ENCODE peak calls at places on chromosome 19, in eight cellular contexts. C is activated CD8-positive, alpha-beta T cell treated with anti-CD3 and anti-CD28 coated beads for 36 hours; O is AG09319; J is uterus; Q is IMR-90; M is AG09309; A is ELR; G is T-helper 17 cell. Y is an unnamed sample.

GRCh38 chr19:38024991-38025716 is 118.1 kb downstream of the SIPA1L3 start:
- DNase-seq in O (no peak), C (no peak), M (no peak), A (no peak), J (no peak), Q (no peak), G (no peak), Y (no peak)

GRCh38 chr19:46896076-46896794 is 35.4 kb downstream of the ARHGAP35 start:
- DNase-seq in G (no peak), M (no peak), Q (no peak), J (no peak), O (no peak), C (no peak), A (no peak), Y (no peak)

GRCh38 chr19:47729468-47729798 is 15.9 kb upstream of the NOP53 start:
- DNase-seq in A (peak; percentile 90), M (no peak), G (no peak), C (peak; percentile 54), Q (peak; percentile 85), J (peak; percentile 79), O (peak; percentile 63), Y (no peak)

GRCh38 chr19:14580623-14581237 is 2.2 kb upstream of the CLEC17A start:
- DNase-seq in G (no peak), O (no peak), C (peak; percentile 79), M (no peak), A (peak; percentile 16), J (no peak), Q (no peak), Y (no peak)

GRCh38 chr19:42396248-42396541 is 6.1 kb upstream of the CNFN start:
- DNase-seq in Q (no peak), C (no peak), G (no peak), O (peak; percentile 5), M (no peak), A (no peak), J (no peak), Y (no peak)

GRCh38 chr19:31548941-31549340 is 199.7 kb upstream of the TSHZ3 start:
- DNase-seq in J (peak; percentile 20), C (no peak), M (no peak), G (no peak), O (peak; percentile 19), Q (peak; percentile 44), A (peak; percentile 42), Y (no peak)

GRCh38 chr19:12982648-12983047 is 12.6 kb upstream of the NFIX start:
- DNase-seq in J (no peak), O (no peak), A (no peak), G (no peak), C (no peak), M (no peak), Q (no peak), Y (no peak)

GRCh38 chr19:50432658-50433057 is at the start of gene MYBPC2:
- DNase-seq in G (no peak), J (no peak), O (no peak), Q (no peak), A (no peak), C (no peak), M (no peak), Y (no peak)

GRCh38 chr19:53982611-53983010 is 8.8 kb upstream of the CACNG6 start:
- DNase-seq in J (peak; percentile 27), M (no peak), Q (no peak), O (no peak), C (peak; percentile 23), A (no peak), G (no peak), Y (no peak)

GRCh38 chr19:2986951-2987491 is 9.7 kb downstream of the TLE6 start:
- DNase-seq in C (no peak), O (no peak), J (no peak), M (no peak), G (no peak), Q (no peak), A (no peak), Y (no peak)

GRCh38 chr19:43462383-43462782 is 3.0 kb downstream of the LYPD3 start:
- DNase-seq in Q (no peak), A (no peak), O (no peak), G (no peak), J (no peak), C (no peak), M (no peak), Y (no peak)

GRCh38 chr19:5028229-5028886 is 59.4 kb downstream of the KDM4B start:
- DNase-seq in G (no peak), Q (no peak), A (no peak), C (no peak), M (no peak), J (no peak), O (no peak), Y (no peak)

GRCh38 chr19:27974082-27974513 is 1238.9 kb downstream of the UQCRFS1 start:
- DNase-seq in G (no peak), C (peak; percentile 20), Q (no peak), O (no peak), J (no peak), M (no peak), A (peak; percentile 7), Y (no peak)

GRCh38 chr19:4066682-4067395 is at the start of gene ZBTB7A:
- DNase-seq in G (peak; percentile 66), M (no peak), J (peak; percentile 75), O (peak; percentile 36), C (peak; percentile 91), A (peak; percentile 82), Q (peak; percentile 61), Y (no peak)

GRCh38 chr19:17424743-17425365 is 5.0 kb downstream of the MVB12A start:
- DNase-seq in A (peak; percentile 34), O (no peak), C (peak; percentile 61), M (no peak), Q (peak; percentile 23), G (no peak), J (no peak), Y (no peak)

GRCh38 chr19:15672580-15673175 is at the start of gene CYP4F12:
- DNase-seq in G (peak; percentile 21), A (peak; percentile 1), J (peak; percentile 92), M (no peak), Q (no peak), C (peak; percentile 35), O (no peak), Y (no peak)

GRCh38 chr19:49506575-49507105 is 5.8 kb upstream of the FCGRT start:
- DNase-seq in Q (no peak), O (no peak), A (peak; percentile 70), M (no peak), C (peak; percentile 85), J (no peak), G (peak; percentile 74), Y (no peak)

GRCh38 chr19:1270168-1270853 is 1.2 kb downstream of the CIRBP start:
- DNase-seq in J (no peak), C (no peak), Q (no peak), M (no peak), G (no peak), A (no peak), O (no peak), Y (no peak)

GRCh38 chr19:45110811-45111210 is 17.8 kb downstream of the PPP1R37 start:
- DNase-seq in J (no peak), G (no peak), O (no peak), Q (no peak), M (no peak), C (peak; percentile 63), A (no peak), Y (no peak)

GRCh38 chr19:42606660-42607351 is 12.1 kb upstream of the CEACAM8 start:
- DNase-seq in M (no peak), C (peak; percentile 78), O (no peak), J (no peak), A (peak; percentile 72), Q (peak; percentile 27), G (peak; percentile 47), Y (no peak)

GRCh38 chr19:2779121-2779740 is 3.8 kb downstream of the SGTA start:
- DNase-seq in A (no peak), C (no peak), O (no peak), Q (no peak), M (no peak), G (no peak), J (no peak), Y (no peak)

GRCh38 chr19:3982701-3983541 is 2.3 kb downstream of the EEF2 start:
- DNase-seq in M (no peak), G (no peak), J (no peak), Q (peak; percentile 74), O (no peak), C (no peak), A (peak; percentile 88), Y (no peak)

GRCh38 chr19:16199275-16199932 is 1.7 kb downstream of the AP1M1 start:
- DNase-seq in J (no peak), M (no peak), G (no peak), A (no peak), O (no peak), C (no peak), Q (no peak), Y (no peak)

GRCh38 chr19:11594084-11594483 is 3.2 kb upstream of the ZNF627 start:
- DNase-seq in G (no peak), Q (no peak), M (no peak), A (no peak), J (no peak), O (no peak), C (no peak), Y (no peak)

GRCh38 chr19:56076413-56076998 is 44.6 kb downstream of the ZNF787 start:
- DNase-seq in A (peak; percentile 61), J (peak; percentile 44), G (peak; percentile 32), Q (peak; percentile 50), C (peak; percentile 60), O (peak; percentile 20), M (peak; percentile 10), Y (peak; percentile 6)

GRCh38 chr19:45498411-45499195 is at the start of gene PPM1N:
- DNase-seq in Q (peak; percentile 17), C (peak; percentile 76), J (no peak), G (peak; percentile 55), O (no peak), M (no peak), A (peak; percentile 39), Y (no peak)

GRCh38 chr19:51251453-51251790 is 542 bp downstream of the SIGLECL1 start:
- DNase-seq in C (no peak), O (no peak), M (no peak), Q (no peak), A (no peak), J (no peak), G (no peak), Y (no peak)

GRCh38 chr19:2703077-2703437 is 563 bp upstream of the GNG7 start:
- DNase-seq in Q (no peak), C (no peak), M (no peak), A (no peak), G (no peak), O (no peak), J (no peak), Y (no peak)

GRCh38 chr19:3178973-3179738 is 587 bp downstream of the S1PR4 start:
- DNase-seq in C (peak; percentile 55), Q (no peak), J (no peak), M (no peak), A (no peak), G (no peak), O (no peak), Y (no peak)

GRCh38 chr19:49592486-49593232 is 1.7 kb downstream of the PRR12 start:
- DNase-seq in Q (no peak), C (peak; percentile 55), G (no peak), M (no peak), O (no peak), J (no peak), A (peak; percentile 52), Y (no peak)

GRCh38 chr19:1027953-1028902 is 1.8 kb downstream of the CNN2 start:
- DNase-seq in O (peak; percentile 94), G (peak; percentile 43), M (peak; percentile 89), Q (peak; percentile 95), C (peak; percentile 64), A (peak; percentile 92), J (peak; percentile 75), Y (peak; percentile 76)